ENCODE peak calls at places on chromosomes 1 and 21, in ten cellular contexts. H is HCT116, M is K562, T is spleen, F is HL-60, D is prostate gland, Y is GM23338, V is GM12892, W is SK-N-SH, C is sigmoid colon. P is an unnamed sample.

GRCh38 chr1:174875306-174875705 is 124.4 kb upstream of the CACYBP start:
- DNase-seq in W (no peak), C (no peak), F (no peak), Y (peak), T (no peak), D (peak), M (peak), H (no peak), V (no peak), P (peak)

GRCh38 chr1:217431395-217431794 is 199.5 kb downstream of the GPATCH2 start:
- DNase-seq in V (no peak), F (no peak), H (no peak), Y (no peak), W (no peak), M (no peak), T (no peak), D (no peak), C (no peak), P (no peak)

GRCh38 chr1:64343105-64343960 is 126.6 kb upstream of the CACHD1 start:
- DNase-seq in M (no peak), F (no peak), C (no peak), H (peak), T (no peak), D (peak), V (no peak), W (peak), Y (no peak), P (no peak)

GRCh38 chr1:236853916-236854601 is 59.0 kb downstream of the MTR start:
- DNase-seq in V (no peak), W (no peak), D (no peak), H (no peak), F (no peak), M (no peak), C (no peak), Y (no peak), T (no peak), P (no peak)

GRCh38 chr1:228141871-228142615 is 2.0 kb downstream of the GUK1 start:
- DNase-seq in C (peak), W (peak), V (no peak), H (no peak), T (peak), D (no peak), F (no peak), M (no peak), Y (no peak), P (no peak)

GRCh38 chr1:56755911-56756310 is 63.3 kb downstream of the FYB2 start:
- DNase-seq in D (no peak), F (no peak), V (no peak), W (no peak), H (no peak), M (no peak), Y (no peak), C (no peak), T (no peak), P (peak)

GRCh38 chr1:175410560-175410959 is 218.0 kb upstream of the KIAA0040 start:
- DNase-seq in H (no peak), V (no peak), C (no peak), F (no peak), Y (no peak), D (no peak), T (no peak), W (no peak), M (peak), P (no peak)

GRCh38 chr1:27487927-27488522 is 1.9 kb downstream of the WASF2 start:
- DNase-seq in Y (no peak), T (no peak), D (no peak), M (peak), H (no peak), V (no peak), F (peak), W (no peak), C (no peak), P (no peak)

GRCh38 chr1:234925440-234926251 is 203.0 kb downstream of the TOMM20 start:
- DNase-seq in T (no peak), Y (peak), H (peak), M (no peak), C (no peak), F (no peak), D (peak), W (no peak), V (no peak), P (peak)

GRCh38 chr1:48916121-48917069 is 139.7 kb upstream of the BEND5 start:
- DNase-seq in C (no peak), T (no peak), M (peak), H (peak), V (no peak), D (no peak), W (peak), F (no peak), Y (peak), P (peak)

GRCh38 chr21:15841856-15842564 is 112.2 kb downstream of the USP25 start:
- DNase-seq in M (no peak), F (no peak), T (no peak), Y (no peak), D (no peak), H (no peak), V (no peak), W (no peak), C (no peak), P (no peak)

GRCh38 chr21:37402251-37402867 is 35.8 kb downstream of the DYRK1A start:
- DNase-seq in D (no peak), F (no peak), H (no peak), C (no peak), M (no peak), W (no peak), Y (no peak), V (no peak), T (no peak), P (no peak)

GRCh38 chr1:8728464-8728863 is 89.0 kb downstream of the RERE start:
- DNase-seq in T (no peak), C (no peak), M (no peak), F (no peak), V (no peak), W (no peak), Y (no peak), D (no peak), H (no peak), P (no peak)

GRCh38 chr1:111471012-111471411 is 2.8 kb upstream of the C1orf162 start:
- DNase-seq in W (no peak), T (peak), Y (no peak), F (peak), V (no peak), D (no peak), M (no peak), H (no peak), C (peak), P (no peak)

GRCh38 chr1:31376374-31377134 is 3.7 kb upstream of the FABP3 start:
- DNase-seq in H (no peak), D (no peak), M (peak), C (peak), W (peak), V (no peak), F (no peak), T (no peak), Y (peak), P (peak)

GRCh38 chr1:34840426-34840825 is 19.1 kb downstream of the SMIM12 start:
- DNase-seq in V (no peak), T (no peak), M (no peak), C (no peak), F (no peak), H (no peak), W (no peak), D (no peak), Y (no peak), P (no peak)

GRCh38 chr21:27393726-27394125 is 426.8 kb upstream of the ADAMTS5 start:
- DNase-seq in C (no peak), D (no peak), F (no peak), M (no peak), W (no peak), T (no peak), H (no peak), Y (no peak), V (no peak), P (no peak)

GRCh38 chr1:55441474-55441873 is 226.3 kb upstream of the USP24 start:
- DNase-seq in V (no peak), D (no peak), M (no peak), W (no peak), F (no peak), T (no peak), C (no peak), H (no peak), Y (no peak), P (no peak)

GRCh38 chr1:202105571-202106339 is 17.0 kb upstream of the GPR37L1 start:
- DNase-seq in T (no peak), H (peak), W (no peak), F (no peak), C (no peak), V (no peak), Y (peak), D (no peak), M (peak), P (no peak)

GRCh38 chr1:174262747-174263241 is 103.5 kb downstream of the RABGAP1L start:
- DNase-seq in M (peak), H (peak), V (no peak), Y (peak), F (peak), D (peak), W (peak), T (no peak), C (no peak), P (peak)

GRCh38 chr1:86997538-86997937 is 83.1 kb downstream of the HS2ST1 start:
- DNase-seq in T (no peak), F (no peak), C (no peak), H (no peak), D (no peak), M (peak), V (no peak), W (no peak), Y (no peak), P (no peak)

GRCh38 chr1:12180315-12180714 is 13.5 kb downstream of the TNFRSF1B start:
- DNase-seq in W (no peak), M (no peak), Y (no peak), V (no peak), T (peak), D (no peak), C (peak), F (peak), H (no peak), P (no peak)

GRCh38 chr1:28602536-28603439 is 10.7 kb downstream of the RAB42 start:
- DNase-seq in D (peak), T (no peak), C (peak), Y (peak), M (peak), H (no peak), F (no peak), V (no peak), W (peak), P (peak)

GRCh38 chr1:236282159-236282716 is 480 bp upstream of the ERO1B start:
- DNase-seq in H (no peak), D (no peak), M (no peak), W (no peak), T (no peak), F (no peak), V (no peak), C (no peak), Y (no peak), P (no peak)

GRCh38 chr1:42833981-42834380 is 12.4 kb upstream of the ZNF691 start:
- DNase-seq in W (no peak), Y (no peak), V (no peak), C (no peak), M (no peak), D (no peak), T (no peak), H (no peak), F (no peak), P (no peak)

GRCh38 chr1:109864960-109865611 is 45.6 kb upstream of the CSF1 start:
- DNase-seq in M (no peak), Y (no peak), V (no peak), T (no peak), F (no peak), C (peak), D (no peak), W (no peak), H (no peak), P (no peak)

DNA sequence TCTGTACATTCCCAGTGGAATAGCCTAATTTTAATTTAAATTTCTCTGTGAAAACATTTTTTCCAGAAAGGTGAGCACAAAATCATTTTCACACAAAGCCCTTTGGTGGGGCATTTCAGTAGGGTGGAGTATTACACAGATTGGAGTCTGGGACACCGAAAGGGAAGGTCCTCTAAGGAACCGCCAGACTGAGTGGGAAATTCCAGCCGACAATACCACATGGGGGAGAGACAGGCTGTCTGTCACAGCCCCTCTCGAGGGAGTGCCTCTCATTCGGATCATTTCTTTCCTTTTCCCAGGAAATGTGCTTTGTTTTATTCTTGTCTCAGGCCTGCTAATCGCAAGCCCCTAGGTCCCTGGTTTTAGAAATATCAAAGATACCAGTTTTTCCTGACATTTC is 150.6 kb upstream of the HOOK1 start:
- DNase-seq in F (no peak), H (no peak), C (no peak), Y (peak), T (no peak), W (no peak), V (no peak), M (no peak), D (no peak), P (no peak)
- TF ChIP-seq POLR2AphosphoS5 in F (no peak), H (no peak), C (no peak), Y (no peak), T (no peak), W (no peak), V (no peak), M (no peak), D (no peak), P (no peak)

DNA sequence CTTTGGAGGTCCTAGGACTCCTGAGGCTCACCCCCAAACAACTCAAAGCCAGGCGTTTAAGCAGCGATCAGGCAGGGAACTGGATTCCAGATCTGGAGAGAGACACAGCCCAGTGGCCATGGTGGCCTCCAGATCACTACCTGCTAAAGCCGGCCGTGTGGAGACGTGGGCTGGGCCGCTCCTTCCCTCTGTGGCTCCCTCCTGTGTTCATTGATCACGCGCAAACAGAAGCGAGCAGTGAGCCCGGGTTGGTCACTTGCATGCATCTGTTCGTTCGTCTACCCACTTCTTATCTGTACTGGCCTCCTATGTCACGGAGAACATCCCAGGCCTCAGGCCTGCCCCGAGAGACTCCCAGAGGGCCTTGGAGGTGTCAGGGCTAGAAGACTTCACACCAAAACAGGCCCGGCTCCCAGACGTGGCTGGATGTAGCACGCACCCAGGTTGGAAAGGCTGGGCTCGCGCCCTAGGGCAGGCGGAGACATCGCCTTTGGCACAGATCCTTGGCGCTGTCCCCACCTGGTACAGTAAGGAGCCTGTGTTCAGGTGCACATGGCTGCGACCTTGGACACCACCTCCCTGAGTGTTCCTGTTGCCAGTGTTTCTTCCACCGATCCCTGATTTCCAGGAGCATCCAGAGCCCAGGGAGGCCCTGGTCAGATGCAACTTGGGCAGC is 76.7 kb upstream of the ARHGEF16 start:
- DNase-seq in T (no peak), D (no peak), W (no peak), M (no peak), H (no peak), C (no peak), V (no peak), F (no peak), Y (no peak), P (peak)
- TF ChIP-seq POLR2AphosphoS5 in T (no peak), D (no peak), W (no peak), M (no peak), H (no peak), C (no peak), V (no peak), F (no peak), Y (no peak), P (no peak)

GRCh38 chr1:233587196-233587595 is 26.7 kb upstream of the KCNK1 start:
- DNase-seq in Y (no peak), T (no peak), M (no peak), V (no peak), C (no peak), W (no peak), F (no peak), H (no peak), D (no peak), P (no peak)

GRCh38 chr1:233584376-233584775 is 29.5 kb upstream of the KCNK1 start:
- DNase-seq in H (no peak), M (no peak), W (no peak), V (no peak), F (no peak), Y (no peak), C (no peak), T (no peak), D (no peak), P (no peak)

GRCh38 chr1:233586301-233586700 is 27.6 kb upstream of the KCNK1 start:
- DNase-seq in V (no peak), Y (no peak), W (no peak), F (no peak), M (no peak), C (no peak), T (no peak), H (no peak), D (no peak), P (no peak)

GRCh38 chr1:233587958-233588799 is 25.7 kb upstream of the KCNK1 start:
- DNase-seq in D (no peak), T (no peak), H (no peak), V (no peak), F (no peak), C (no peak), M (no peak), W (peak), Y (peak), P (no peak)

GRCh38 chr1:233584931-233585330 is 29.0 kb upstream of the KCNK1 start:
- DNase-seq in C (no peak), W (no peak), T (no peak), F (no peak), D (no peak), H (no peak), Y (no peak), M (peak), V (no peak), P (no peak)
- TF ChIP-seq POLR2AphosphoS5 in C (no peak), W (no peak), T (no peak), F (no peak), D (no peak), H (no peak), Y (no peak), M (no peak), V (no peak), P (no peak)

DNA sequence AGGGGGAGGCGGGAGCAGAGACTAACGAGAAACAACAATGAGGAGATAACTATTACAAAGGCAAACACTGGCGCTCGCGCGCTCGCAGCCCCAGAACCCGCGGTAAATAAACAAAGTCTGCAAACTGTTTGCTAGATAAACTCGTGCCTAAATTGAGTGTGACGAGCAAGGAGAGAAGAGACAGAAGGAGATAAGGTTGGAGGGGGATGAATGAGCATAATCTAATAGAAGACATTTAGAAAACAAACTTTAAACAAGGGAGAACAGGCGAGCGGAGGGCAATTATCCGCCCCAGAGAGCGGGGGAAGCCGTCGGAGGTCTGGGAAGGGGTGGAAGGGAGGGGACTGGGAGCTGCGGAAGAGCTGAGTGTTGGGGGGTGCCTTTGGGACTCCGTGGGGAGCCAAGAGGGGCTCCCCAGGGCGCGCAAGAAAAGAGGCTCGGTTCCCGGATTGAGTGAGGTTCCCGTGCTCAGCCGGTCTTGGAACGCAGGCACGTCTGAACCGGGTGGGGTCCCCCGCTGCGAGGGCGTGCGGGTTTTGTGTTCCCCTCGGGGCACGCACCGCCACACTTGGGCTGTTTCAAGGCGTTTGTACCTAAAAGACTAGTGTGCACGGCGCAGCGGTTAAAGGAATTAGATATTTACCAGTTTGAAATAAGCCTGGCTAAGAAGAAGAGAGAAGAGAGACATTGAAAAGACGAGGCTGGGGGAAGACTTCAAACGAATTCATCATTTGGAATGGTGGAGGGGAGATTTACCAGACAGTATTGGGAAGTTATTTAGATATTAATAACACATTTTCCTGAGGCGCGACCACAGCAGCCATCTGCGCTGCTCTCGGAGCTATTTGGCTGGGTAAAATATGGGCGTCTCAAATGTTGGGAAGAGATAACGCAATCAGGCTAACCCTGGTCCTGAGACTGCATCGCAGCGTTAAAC is 10.6 kb downstream of the PAX7 start:
- DNase-seq in H (no peak), W (peak), T (no peak), D (no peak), Y (no peak), M (no peak), C (no peak), V (no peak), F (no peak), P (no peak)
- TF ChIP-seq POLR2AphosphoS5 in H (no peak), W (no peak), T (no peak), D (no peak), Y (no peak), M (no peak), C (no peak), V (no peak), F (no peak), P (no peak)

DNA sequence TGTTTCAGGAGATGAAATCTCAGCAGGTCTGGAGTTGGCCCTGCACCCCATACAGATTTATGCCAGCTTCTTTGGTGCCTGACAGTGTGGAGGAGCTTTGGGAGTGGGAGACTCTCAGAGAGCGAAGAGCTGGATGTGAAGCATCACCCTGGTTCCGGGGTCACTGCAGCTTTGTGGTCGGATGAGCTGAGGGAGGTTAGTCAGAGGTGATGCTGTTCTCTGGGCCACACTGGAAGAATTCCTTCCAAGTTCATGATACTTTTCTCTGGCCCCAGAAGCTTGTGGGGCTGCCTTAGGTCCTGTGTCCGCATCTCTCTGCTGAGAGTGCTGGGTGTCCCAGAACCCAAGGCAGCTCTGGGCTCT is 467.8 kb downstream of the CAMTA1 start:
- DNase-seq in W (no peak), Y (no peak), V (no peak), T (no peak), F (no peak), D (no peak), M (no peak), C (no peak), H (no peak), P (no peak)
- TF ChIP-seq POLR2AphosphoS5 in W (no peak), Y (no peak), V (no peak), T (no peak), F (no peak), D (no peak), M (no peak), C (no peak), H (no peak), P (no peak)

P was measured in HepG2.